ENCODE peak calls at places on chromosomes 12 and 14, in nine cellular contexts. P is Peyer's patch, G is hepatocyte, S is transverse colon, M is ovary, J is heart left ventricle, E is fibroblast of lung, Z is stomach, U is left ventricle myocardium inferior. O is an unnamed sample. For H3K4me1, the result is how much of the 10 kb centered on the place peaks cover.

GRCh38 chr12:96322720-96323119 is 77.5 kb downstream of the CDK17 start:
- DNase-seq in P (no peak), G (no peak), S (no peak), M (no peak), J (no peak), E (no peak), Z (no peak), U (no peak), O (no peak)

GRCh38 chr12:88242939-88243338 is 100.8 kb downstream of the TMTC3 start:
- DNase-seq in P (no peak), G (no peak), S (no peak), M (no peak), J (no peak), E (no peak), Z (no peak), U (no peak), O (no peak)

GRCh38 chr12:84397846-84398245 is 514.8 kb downstream of the SLC6A15 start:
- DNase-seq in P (no peak), G (no peak), S (no peak), M (no peak), J (no peak), E (no peak), Z (no peak), U (no peak), O (no peak)

GRCh38 chr14:22555573-22556011 is 33.4 kb downstream of the DAD1 start:
- DNase-seq in P (peak), G (no peak), S (no peak), M (no peak), J (no peak), E (no peak), Z (no peak), U (no peak), O (no peak)

GRCh38 chr14:100271247-100271939 is 32.4 kb downstream of the YY1 start:
- DNase-seq in P (peak), G (peak), S (peak), M (no peak), J (no peak), E (peak), Z (peak), U (no peak), O (no peak)

GRCh38 chr12:56040963-56041578 is 647 bp upstream of the RPS26 start:
- DNase-seq in P (peak), G (no peak), S (no peak), M (peak), J (no peak), E (no peak), Z (no peak), U (no peak), O (no peak)

GRCh38 chr14:73788871-73789590 is 62.6 kb upstream of the PTGR2 start:
- DNase-seq in P (no peak), G (no peak), S (no peak), M (no peak), J (no peak), E (no peak), Z (no peak), U (no peak), O (no peak)

GRCh38 chr12:9760699-9761406 is at the start of gene CD69:
- DNase-seq in P (peak), G (no peak), S (peak), M (no peak), J (no peak), E (no peak), Z (peak), U (no peak), O (no peak)

GRCh38 chr12:130977046-130977758 is 23.5 kb downstream of the ADGRD1 start:
- DNase-seq in P (no peak), G (no peak), S (no peak), M (no peak), J (no peak), E (no peak), Z (no peak), U (no peak), O (no peak)

DNA sequence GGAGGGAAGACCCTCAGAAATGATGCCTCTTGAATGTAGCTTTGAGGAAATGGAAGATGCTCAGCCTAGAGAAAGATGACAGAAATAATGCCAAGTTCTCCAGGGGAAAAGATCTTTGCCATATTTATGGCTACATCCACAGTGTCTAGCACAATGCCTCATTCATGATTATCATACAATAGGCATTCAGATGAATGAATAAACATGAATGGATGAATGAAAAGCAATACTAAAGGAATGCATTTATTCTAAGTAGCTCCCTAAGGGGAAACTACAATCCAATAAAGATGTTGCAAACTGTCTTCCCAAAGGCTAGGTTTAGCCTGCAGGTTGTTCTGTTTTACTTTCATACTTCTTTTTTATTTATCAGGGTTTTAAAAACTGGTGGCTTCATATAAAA is 12.0 kb downstream of the TMTC1 start:
- DNase-seq in P (no peak), G (no peak), S (no peak), M (no peak), J (no peak), E (no peak), Z (no peak), U (no peak), O (no peak)
- TF ChIP-seq CTCF in P (no peak), G (no peak), S (no peak), M (no peak), J (no peak), E (no peak), Z (no peak), U (no peak), O (no peak)

GRCh38 chr14:75163677-75164076 is 12.7 kb downstream of the TMED10 start:
- DNase-seq in P (no peak), G (no peak), S (no peak), M (no peak), J (no peak), E (no peak), Z (no peak), U (no peak), O (no peak)
- H3K4me1 ChIP-seq in P (under half), G (under half), S (under half), M (under half), J (half or more), E (under half), Z (under half), U (half or more), O (under half)

GRCh38 chr12:106249411-106250135 is 1.8 kb upstream of the CKAP4 start:
- DNase-seq in P (peak), G (no peak), S (peak), M (no peak), J (no peak), E (no peak), Z (no peak), U (no peak), O (no peak)
- H3K4me3 ChIP-seq in P (no peak), G (no peak), S (no peak), M (no peak), J (no peak), E (no peak), Z (no peak), U (peak), O (no peak)

GRCh38 chr12:108948369-108948768 is 68.5 kb downstream of the DAO start:
- DNase-seq in P (no peak), G (no peak), S (no peak), M (no peak), J (no peak), E (no peak), Z (no peak), U (no peak), O (no peak)
- TF ChIP-seq CTCF in P (no peak), G (no peak), S (no peak), M (no peak), J (no peak), E (no peak), Z (no peak), U (no peak), O (no peak)

GRCh38 chr12:175250-175649 is 38.7 kb downstream of the SLC6A12 start:
- DNase-seq in P (no peak), G (no peak), S (no peak), M (no peak), J (peak), E (no peak), Z (no peak), U (peak), O (no peak)

GRCh38 chr12:176321-177181 is 37.4 kb downstream of the SLC6A12 start:
- DNase-seq in P (peak), G (peak), S (peak), M (no peak), J (peak), E (peak), Z (peak), U (no peak), O (peak)

GRCh38 chr12:177336-177979 is 36.5 kb downstream of the SLC6A12 start:
- DNase-seq in P (no peak), G (no peak), S (no peak), M (no peak), J (peak), E (no peak), Z (no peak), U (no peak), O (peak)

GRCh38 chr12:174596-174995 is 39.4 kb downstream of the SLC6A12 start:
- DNase-seq in P (no peak), G (no peak), S (no peak), M (peak), J (no peak), E (no peak), Z (no peak), U (no peak), O (peak)

GRCh38 chr12:175759-176158 is 38.2 kb downstream of the SLC6A12 start:
- DNase-seq in P (no peak), G (no peak), S (no peak), M (no peak), J (peak), E (no peak), Z (no peak), U (no peak), O (peak)
- H3K4me1 ChIP-seq in P (under half), G (under half), S (under half), M (under half), J (half or more), E (under half), Z (under half), U (half or more), O (under half)

GRCh38 chr12:52763991-52764390 is 13.2 kb downstream of the KRT76 start:
- DNase-seq in P (no peak), G (no peak), S (no peak), M (no peak), J (no peak), E (no peak), Z (no peak), U (no peak), O (no peak)

GRCh38 chr12:52767427-52767826 is 9.7 kb downstream of the KRT76 start:
- DNase-seq in P (no peak), G (no peak), S (no peak), M (no peak), J (no peak), E (no peak), Z (no peak), U (no peak), O (no peak)

GRCh38 chr12:52766351-52767019 is 10.7 kb downstream of the KRT76 start:
- DNase-seq in P (no peak), G (no peak), S (no peak), M (no peak), J (no peak), E (no peak), Z (no peak), U (no peak), O (no peak)

GRCh38 chr12:52767020-52767379 is 10.1 kb downstream of the KRT76 start:
- DNase-seq in P (no peak), G (no peak), S (no peak), M (no peak), J (no peak), E (no peak), Z (no peak), U (no peak), O (no peak)

GRCh38 chr12:52765702-52766101 is 11.4 kb downstream of the KRT76 start:
- DNase-seq in P (no peak), G (no peak), S (no peak), M (no peak), J (no peak), E (no peak), Z (no peak), U (no peak), O (no peak)
- H3K4me3 ChIP-seq in P (no peak), G (no peak), S (no peak), M (no peak), J (no peak), E (no peak), Z (no peak), U (no peak), O (no peak)

GRCh38 chr12:32680787-32681186 is 1.7 kb downstream of the DNM1L start:
- DNase-seq in P (no peak), G (no peak), S (no peak), M (no peak), J (no peak), E (no peak), Z (no peak), U (no peak), O (no peak)

GRCh38 chr12:32679910-32680217 is 763 bp downstream of the DNM1L start:
- DNase-seq in P (no peak), G (no peak), S (no peak), M (no peak), J (no peak), E (no peak), Z (no peak), U (no peak), O (no peak)

GRCh38 chr12:32681272-32681671 is 2.2 kb downstream of the DNM1L start:
- DNase-seq in P (no peak), G (no peak), S (no peak), M (no peak), J (no peak), E (no peak), Z (no peak), U (no peak), O (no peak)

GRCh38 chr12:32679091-32679909 is at the start of gene DNM1L:
- DNase-seq in P (peak), G (peak), S (peak), M (peak), J (peak), E (peak), Z (peak), U (peak), O (peak)
- TF ChIP-seq CTCF in P (peak), G (no peak), S (peak), M (no peak), J (peak), E (no peak), Z (no peak), U (peak), O (peak)

GRCh38 chr12:6541371-6542165 is 7.3 kb downstream of the GAPDH start:
- DNase-seq in P (no peak), G (no peak), S (no peak), M (no peak), J (no peak), E (no peak), Z (no peak), U (no peak), O (no peak)
- H3K4me1 ChIP-seq in P (under half), G (under half), S (half or more), M (under half), J (under half), E (under half), Z (under half), U (half or more), O (half or more)

DNA sequence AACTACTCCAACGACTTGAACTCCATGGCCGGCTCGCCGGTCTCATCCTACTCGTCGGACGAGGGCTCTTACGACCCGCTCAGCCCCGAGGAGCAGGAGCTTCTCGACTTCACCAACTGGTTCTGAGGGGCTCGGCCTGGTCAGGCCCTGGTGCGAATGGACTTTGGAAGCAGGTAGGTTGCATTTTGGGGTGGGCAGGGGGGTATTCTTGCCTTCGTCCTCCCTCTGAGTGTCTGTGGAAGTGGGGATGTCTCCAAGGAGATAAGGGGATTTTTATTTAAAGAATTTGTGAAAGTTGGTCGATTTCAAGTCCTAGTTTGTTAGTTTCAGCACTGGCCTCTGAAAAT is 1.3 kb downstream of the ASCL1 start:
- DNase-seq in P (no peak), G (no peak), S (no peak), M (no peak), J (no peak), E (no peak), Z (no peak), U (no peak), O (no peak)
- H3K4me3 ChIP-seq in P (peak), G (no peak), S (no peak), M (no peak), J (peak), E (no peak), Z (peak), U (peak), O (no peak)

GRCh38 chr12:72281145-72281544 is 9.0 kb downstream of the TRHDE start:
- DNase-seq in P (no peak), G (no peak), S (no peak), M (no peak), J (no peak), E (peak), Z (no peak), U (no peak), O (no peak)

GRCh38 chr12:72278894-72279293 is 6.7 kb downstream of the TRHDE start:
- DNase-seq in P (no peak), G (no peak), S (no peak), M (no peak), J (no peak), E (no peak), Z (no peak), U (no peak), O (no peak)

GRCh38 chr12:72286526-72286925 is 14.4 kb downstream of the TRHDE start:
- DNase-seq in P (no peak), G (no peak), S (no peak), M (no peak), J (no peak), E (no peak), Z (no peak), U (no peak), O (no peak)

GRCh38 chr12:72285861-72286260 is 13.7 kb downstream of the TRHDE start:
- DNase-seq in P (no peak), G (no peak), S (no peak), M (no peak), J (no peak), E (no peak), Z (no peak), U (no peak), O (no peak)

GRCh38 chr12:72282721-72283120 is 10.6 kb downstream of the TRHDE start:
- DNase-seq in P (no peak), G (peak), S (no peak), M (no peak), J (no peak), E (peak), Z (no peak), U (no peak), O (no peak)
- TF ChIP-seq CTCF in P (no peak), G (peak), S (no peak), M (no peak), J (no peak), E (peak), Z (no peak), U (peak), O (no peak)

O was measured in left lung.